ENCODE peak calls at places on chromosomes 1 and 21, in ten cellular contexts. One of them, this sample, is unnamed. For H3K27me3, the result is how much of the 10 kb centered on the place peaks cover.

GRCh38 chr1:89884718-89885596 is 64.1 kb downstream of the LRRC8D start:
- DNase-seq in neuronal stem cell: no peak
- DNase-seq in colonic mucosa: no peak
- DNase-seq in thoracic aorta: no peak
- DNase-seq in breast epithelium: no peak
- DNase-seq in osteoblast: peak
- DNase-seq in astrocyte: peak
- DNase-seq in mesendoderm: no peak
- DNase-seq in brain microvascular endothelial cell: no peak
- DNase-seq in AG04450: no peak
- DNase-seq in this sample: no peak

GRCh38 chr1:169741666-169742394 is 8.0 kb upstream of the SELE start:
- DNase-seq in neuronal stem cell: no peak
- DNase-seq in colonic mucosa: no peak
- DNase-seq in thoracic aorta: no peak
- DNase-seq in breast epithelium: no peak
- DNase-seq in osteoblast: no peak
- DNase-seq in astrocyte: peak
- DNase-seq in mesendoderm: peak
- DNase-seq in brain microvascular endothelial cell: peak
- DNase-seq in AG04450: no peak
- DNase-seq in this sample: no peak

GRCh38 chr1:239951518-239952130 is 140.1 kb upstream of the FMN2 start:
- DNase-seq in neuronal stem cell: peak
- DNase-seq in colonic mucosa: peak
- DNase-seq in thoracic aorta: peak
- DNase-seq in breast epithelium: no peak
- DNase-seq in osteoblast: peak
- DNase-seq in astrocyte: peak
- DNase-seq in mesendoderm: peak
- DNase-seq in brain microvascular endothelial cell: peak
- DNase-seq in AG04450: peak
- DNase-seq in this sample: peak

GRCh38 chr1:201149400-201149799 is 4.9 kb downstream of the TMEM9 start:
- DNase-seq in neuronal stem cell: no peak
- DNase-seq in colonic mucosa: no peak
- DNase-seq in thoracic aorta: no peak
- DNase-seq in breast epithelium: no peak
- DNase-seq in osteoblast: no peak
- DNase-seq in astrocyte: no peak
- DNase-seq in mesendoderm: peak
- DNase-seq in brain microvascular endothelial cell: peak
- DNase-seq in AG04450: no peak
- DNase-seq in this sample: no peak

GRCh38 chr1:170704256-170704655 is 40.3 kb downstream of the PRRX1 start:
- DNase-seq in neuronal stem cell: no peak
- DNase-seq in colonic mucosa: no peak
- DNase-seq in thoracic aorta: no peak
- DNase-seq in breast epithelium: no peak
- DNase-seq in osteoblast: peak
- DNase-seq in astrocyte: peak
- DNase-seq in mesendoderm: no peak
- DNase-seq in brain microvascular endothelial cell: no peak
- DNase-seq in AG04450: no peak
- DNase-seq in this sample: no peak

GRCh38 chr1:55153031-55153430 is 62.1 kb downstream of the USP24 start:
- DNase-seq in neuronal stem cell: peak
- DNase-seq in colonic mucosa: no peak
- DNase-seq in thoracic aorta: no peak
- DNase-seq in breast epithelium: no peak
- DNase-seq in osteoblast: no peak
- DNase-seq in astrocyte: no peak
- DNase-seq in mesendoderm: no peak
- DNase-seq in brain microvascular endothelial cell: no peak
- DNase-seq in AG04450: no peak
- DNase-seq in this sample: no peak

GRCh38 chr1:8629241-8630091 is 188.0 kb downstream of the RERE start:
- DNase-seq in neuronal stem cell: no peak
- DNase-seq in colonic mucosa: no peak
- DNase-seq in thoracic aorta: no peak
- DNase-seq in breast epithelium: no peak
- DNase-seq in osteoblast: peak
- DNase-seq in astrocyte: peak
- DNase-seq in mesendoderm: no peak
- DNase-seq in brain microvascular endothelial cell: no peak
- DNase-seq in AG04450: peak
- DNase-seq in this sample: no peak

GRCh38 chr1:83508485-83509151 is 490.3 kb downstream of the TTLL7 start:
- DNase-seq in neuronal stem cell: no peak
- DNase-seq in colonic mucosa: no peak
- DNase-seq in thoracic aorta: no peak
- DNase-seq in breast epithelium: no peak
- DNase-seq in osteoblast: peak
- DNase-seq in astrocyte: peak
- DNase-seq in mesendoderm: peak
- DNase-seq in brain microvascular endothelial cell: peak
- DNase-seq in AG04450: no peak
- DNase-seq in this sample: no peak

GRCh38 chr1:231420299-231420958 is 1.7 kb downstream of the EGLN1 start:
- DNase-seq in neuronal stem cell: peak
- DNase-seq in colonic mucosa: peak
- DNase-seq in thoracic aorta: no peak
- DNase-seq in breast epithelium: no peak
- DNase-seq in osteoblast: peak
- DNase-seq in astrocyte: peak
- DNase-seq in mesendoderm: peak
- DNase-seq in brain microvascular endothelial cell: no peak
- DNase-seq in AG04450: no peak
- DNase-seq in this sample: no peak

GRCh38 chr1:53207726-53208125 is 11.1 kb downstream of the CPT2 start:
- DNase-seq in neuronal stem cell: no peak
- DNase-seq in colonic mucosa: no peak
- DNase-seq in thoracic aorta: no peak
- DNase-seq in breast epithelium: no peak
- DNase-seq in osteoblast: no peak
- DNase-seq in astrocyte: no peak
- DNase-seq in mesendoderm: no peak
- DNase-seq in brain microvascular endothelial cell: no peak
- DNase-seq in AG04450: no peak
- DNase-seq in this sample: no peak

GRCh38 chr1:154219511-154219910 is 1.2 kb upstream of the UBAP2L start:
- DNase-seq in neuronal stem cell: no peak
- DNase-seq in colonic mucosa: peak
- DNase-seq in thoracic aorta: no peak
- DNase-seq in breast epithelium: no peak
- DNase-seq in osteoblast: peak
- DNase-seq in astrocyte: peak
- DNase-seq in mesendoderm: peak
- DNase-seq in brain microvascular endothelial cell: peak
- DNase-seq in AG04450: no peak
- DNase-seq in this sample: no peak

GRCh38 chr1:2087766-2088165 is 37.6 kb downstream of the PRKCZ start:
- DNase-seq in neuronal stem cell: no peak
- DNase-seq in colonic mucosa: no peak
- DNase-seq in thoracic aorta: no peak
- DNase-seq in breast epithelium: no peak
- DNase-seq in osteoblast: no peak
- DNase-seq in astrocyte: no peak
- DNase-seq in mesendoderm: no peak
- DNase-seq in brain microvascular endothelial cell: no peak
- DNase-seq in AG04450: no peak
- DNase-seq in this sample: no peak

GRCh38 chr21:42570841-42571387 is 57.3 kb downstream of the SLC37A1 start:
- DNase-seq in neuronal stem cell: peak
- DNase-seq in colonic mucosa: peak
- DNase-seq in thoracic aorta: no peak
- DNase-seq in breast epithelium: peak
- DNase-seq in osteoblast: peak
- DNase-seq in astrocyte: no peak
- DNase-seq in mesendoderm: peak
- DNase-seq in brain microvascular endothelial cell: no peak
- DNase-seq in AG04450: no peak
- DNase-seq in this sample: no peak

GRCh38 chr1:3069491-3070303 is 694 bp downstream of the PRDM16 start:
- DNase-seq in neuronal stem cell: no peak
- DNase-seq in colonic mucosa: peak
- DNase-seq in thoracic aorta: no peak
- DNase-seq in breast epithelium: no peak
- DNase-seq in osteoblast: peak
- DNase-seq in astrocyte: peak
- DNase-seq in mesendoderm: peak
- DNase-seq in brain microvascular endothelial cell: peak
- DNase-seq in AG04450: no peak
- DNase-seq in this sample: no peak

GRCh38 chr21:34890724-34891609 is 158.1 kb downstream of the RUNX1 start:
- DNase-seq in neuronal stem cell: peak
- DNase-seq in colonic mucosa: no peak
- DNase-seq in thoracic aorta: no peak
- DNase-seq in breast epithelium: no peak
- DNase-seq in osteoblast: peak
- DNase-seq in astrocyte: peak
- DNase-seq in mesendoderm: peak
- DNase-seq in brain microvascular endothelial cell: peak
- DNase-seq in AG04450: no peak
- DNase-seq in this sample: no peak

GRCh38 chr1:106926748-106927582 is 129.5 kb upstream of the PRMT6 start:
- DNase-seq in neuronal stem cell: no peak
- DNase-seq in colonic mucosa: no peak
- DNase-seq in thoracic aorta: no peak
- DNase-seq in breast epithelium: no peak
- DNase-seq in osteoblast: no peak
- DNase-seq in astrocyte: no peak
- DNase-seq in mesendoderm: no peak
- DNase-seq in brain microvascular endothelial cell: no peak
- DNase-seq in AG04450: no peak
- DNase-seq in this sample: no peak

GRCh38 chr1:229769006-229769405 is 143.0 kb downstream of the URB2 start:
- DNase-seq in neuronal stem cell: no peak
- DNase-seq in colonic mucosa: no peak
- DNase-seq in thoracic aorta: no peak
- DNase-seq in breast epithelium: no peak
- DNase-seq in osteoblast: no peak
- DNase-seq in astrocyte: no peak
- DNase-seq in mesendoderm: no peak
- DNase-seq in brain microvascular endothelial cell: no peak
- DNase-seq in AG04450: no peak
- DNase-seq in this sample: no peak

DNA sequence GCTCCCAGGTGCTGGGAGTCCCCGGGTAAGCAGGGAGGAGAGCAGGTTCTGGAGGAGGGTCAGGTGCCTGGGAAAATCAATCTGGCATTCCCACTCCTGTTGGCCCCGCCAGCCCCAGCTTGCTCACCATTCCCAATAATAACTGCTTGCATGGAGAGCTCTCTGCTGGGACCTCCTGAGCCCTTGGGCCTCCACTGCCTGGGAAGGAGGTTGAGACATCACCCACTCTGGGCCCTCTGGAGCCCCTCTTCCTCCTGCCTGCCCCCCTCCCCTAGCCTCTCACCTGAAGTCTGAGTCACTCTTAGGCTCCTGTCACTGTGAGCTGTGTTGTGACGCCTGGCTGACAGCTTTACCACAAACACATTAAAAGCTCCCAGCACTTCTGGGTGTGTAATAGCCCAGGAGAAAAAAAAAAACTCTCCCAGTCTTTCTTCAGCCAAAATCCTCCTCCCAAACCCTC is 4.8 kb downstream of the CAMK2N1 start:
- DNase-seq in neuronal stem cell: no peak
- DNase-seq in colonic mucosa: peak
- DNase-seq in thoracic aorta: no peak
- DNase-seq in breast epithelium: no peak
- DNase-seq in osteoblast: peak
- DNase-seq in astrocyte: no peak
- DNase-seq in mesendoderm: peak
- DNase-seq in brain microvascular endothelial cell: no peak
- DNase-seq in AG04450: no peak
- DNase-seq in this sample: no peak
- H3K27me3 ChIP-seq in neuronal stem cell: under half
- H3K27me3 ChIP-seq in colonic mucosa: under half
- H3K27me3 ChIP-seq in thoracic aorta: under half
- H3K27me3 ChIP-seq in breast epithelium: under half
- H3K27me3 ChIP-seq in osteoblast: under half
- H3K27me3 ChIP-seq in astrocyte: under half
- H3K27me3 ChIP-seq in mesendoderm: under half
- H3K27me3 ChIP-seq in brain microvascular endothelial cell: under half
- H3K27me3 ChIP-seq in AG04450: under half
- H3K27me3 ChIP-seq in this sample: under half

GRCh38 chr1:23444596-23445390 is 20.2 kb upstream of the TCEA3 start:
- DNase-seq in neuronal stem cell: no peak
- DNase-seq in colonic mucosa: no peak
- DNase-seq in thoracic aorta: no peak
- DNase-seq in breast epithelium: no peak
- DNase-seq in osteoblast: no peak
- DNase-seq in astrocyte: no peak
- DNase-seq in mesendoderm: no peak
- DNase-seq in brain microvascular endothelial cell: no peak
- DNase-seq in AG04450: no peak
- DNase-seq in this sample: no peak
- H3K27ac ChIP-seq in neuronal stem cell: no peak
- H3K27ac ChIP-seq in colonic mucosa: no peak
- H3K27ac ChIP-seq in thoracic aorta: no peak
- H3K27ac ChIP-seq in breast epithelium: peak
- H3K27ac ChIP-seq in osteoblast: no peak
- H3K27ac ChIP-seq in astrocyte: no peak
- H3K27ac ChIP-seq in mesendoderm: no peak
- H3K27ac ChIP-seq in brain microvascular endothelial cell: no peak
- H3K27ac ChIP-seq in AG04450: no peak
- H3K27ac ChIP-seq in this sample: no peak

DNA sequence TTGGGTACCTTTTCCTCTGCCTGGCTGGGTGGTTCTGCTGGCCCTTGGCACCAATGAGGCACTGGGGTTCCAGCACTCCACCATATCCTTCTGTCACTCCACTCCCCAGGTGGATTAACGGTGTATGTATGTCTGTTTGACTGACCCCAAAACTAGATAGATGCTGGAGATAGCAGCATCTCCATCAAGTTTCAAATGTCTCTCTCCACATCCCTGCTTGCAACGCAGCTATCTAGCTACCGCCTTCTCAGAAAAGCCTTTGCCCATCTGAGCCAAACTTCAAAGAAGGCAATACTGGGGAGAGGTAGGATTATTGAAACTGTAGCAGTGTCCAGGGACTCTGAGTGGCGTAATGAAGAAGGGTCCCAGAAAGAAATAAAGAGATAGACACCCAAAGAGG is 64.0 kb downstream of the RHBG start:
- DNase-seq in neuronal stem cell: no peak
- DNase-seq in colonic mucosa: no peak
- DNase-seq in thoracic aorta: no peak
- DNase-seq in breast epithelium: no peak
- DNase-seq in osteoblast: peak
- DNase-seq in astrocyte: no peak
- DNase-seq in mesendoderm: no peak
- DNase-seq in brain microvascular endothelial cell: no peak
- DNase-seq in AG04450: no peak
- DNase-seq in this sample: no peak
- H3K27me3 ChIP-seq in neuronal stem cell: half or more
- H3K27me3 ChIP-seq in colonic mucosa: half or more
- H3K27me3 ChIP-seq in thoracic aorta: half or more
- H3K27me3 ChIP-seq in breast epithelium: half or more
- H3K27me3 ChIP-seq in osteoblast: half or more
- H3K27me3 ChIP-seq in astrocyte: half or more
- H3K27me3 ChIP-seq in mesendoderm: under half
- H3K27me3 ChIP-seq in brain microvascular endothelial cell: half or more
- H3K27me3 ChIP-seq in AG04450: half or more
- H3K27me3 ChIP-seq in this sample: half or more

GRCh38 chr1:206021008-206021795 is 2.5 kb downstream of the CTSE start:
- DNase-seq in neuronal stem cell: no peak
- DNase-seq in colonic mucosa: no peak
- DNase-seq in thoracic aorta: no peak
- DNase-seq in breast epithelium: no peak
- DNase-seq in osteoblast: no peak
- DNase-seq in astrocyte: no peak
- DNase-seq in mesendoderm: no peak
- DNase-seq in brain microvascular endothelial cell: no peak
- DNase-seq in AG04450: no peak
- DNase-seq in this sample: no peak
- H3K27ac ChIP-seq in neuronal stem cell: no peak
- H3K27ac ChIP-seq in colonic mucosa: no peak
- H3K27ac ChIP-seq in thoracic aorta: no peak
- H3K27ac ChIP-seq in breast epithelium: no peak
- H3K27ac ChIP-seq in osteoblast: no peak
- H3K27ac ChIP-seq in astrocyte: no peak
- H3K27ac ChIP-seq in mesendoderm: no peak
- H3K27ac ChIP-seq in brain microvascular endothelial cell: no peak
- H3K27ac ChIP-seq in AG04450: no peak
- H3K27ac ChIP-seq in this sample: no peak

This sample was measured in iPS DF 6.9.